ENCODE peak calls at places on chromosome 7, in six cellular contexts. Y is T-helper 1 cell, C is uterus, A is NCI-H1694 treated with DMSO at 0.1 percent for 48 hours, S is D341Med, K is pancreas. V is an unnamed sample.

GRCh38 chr7:47813614-47814260 is 134.5 kb downstream of the PKD1L1 start:
- DNase-seq in S (no peak), Y (no peak), K (no peak), A (no peak), C (no peak), V (no peak)

GRCh38 chr7:130278892-130279690 is 12.4 kb downstream of the CPA2 start:
- DNase-seq in A (no peak), Y (no peak), C (no peak), K (no peak), S (no peak), V (no peak)

GRCh38 chr7:30881448-30881847 is 30.2 kb upstream of the AQP1 start:
- DNase-seq in S (no peak), C (no peak), A (no peak), Y (no peak), K (no peak), V (no peak)

GRCh38 chr7:132083126-132084123 is 492.8 kb downstream of the PLXNA4 start:
- DNase-seq in C (no peak), S (no peak), K (no peak), A (no peak), Y (no peak), V (no peak)

GRCh38 chr7:85749715-85750453 is 563.0 kb upstream of the SEMA3D start:
- DNase-seq in C (no peak), K (no peak), Y (no peak), S (peak; percentile 28), A (no peak), V (no peak)

GRCh38 chr7:26170663-26171062 is 18.7 kb downstream of the NFE2L3 start:
- DNase-seq in S (no peak), A (no peak), C (no peak), K (no peak), Y (no peak), V (no peak)

GRCh38 chr7:139853576-139854511 is 24.8 kb downstream of the TBXAS1 start:
- DNase-seq in K (no peak), C (peak; percentile 23), Y (no peak), A (no peak), S (no peak), V (no peak)

GRCh38 chr7:842436-843031 is 10.3 kb downstream of the SUN1 start:
- DNase-seq in C (no peak), S (no peak), Y (no peak), A (peak; percentile 16), K (no peak), V (no peak)

GRCh38 chr7:1275685-1276424 is 43.2 kb downstream of the UNCX start:
- DNase-seq in A (no peak), Y (no peak), C (no peak), K (no peak), S (no peak), V (no peak)

GRCh38 chr7:123070702-123071286 is 75.3 kb upstream of the TAS2R16 start:
- DNase-seq in K (no peak), Y (no peak), C (no peak), S (peak; percentile 35), A (peak; percentile 8), V (peak; percentile 11)

GRCh38 chr7:27180431-27181175 is 4.4 kb downstream of the HOXA11 start:
- DNase-seq in S (no peak), K (no peak), C (peak; percentile 24), A (no peak), Y (no peak), V (no peak)

GRCh38 chr7:121061826-121062582 is 73.5 kb downstream of the CPED1 start:
- DNase-seq in Y (no peak), K (no peak), S (no peak), A (no peak), C (no peak), V (no peak)

GRCh38 chr7:27030393-27031001 is 65.3 kb downstream of the HOXA1 start:
- DNase-seq in Y (no peak), A (no peak), C (no peak), K (no peak), S (no peak), V (no peak)

GRCh38 chr7:108120943-108121342 is 9.2 kb downstream of the LAMB4 start:
- DNase-seq in C (no peak), K (no peak), Y (no peak), S (no peak), A (no peak), V (no peak)